ENCODE peak calls at places on chromosome 20, in ten cellular contexts. P, F, A, B, J, W, D, V, Z and S are unnamed samples.
A peak's percentile ranks its signal among the peaks of the same experiment; 100 is the strongest.

GRCh38 chr20:10806539-10806938 is 132.7 kb upstream of the JAG1 start:
- DNase-seq in P (no peak), D (peak; percentile 34), B (no peak), W (no peak), J (no peak), F (peak; percentile 43), A (no peak), V (no peak), Z (peak; percentile 10), S (no peak)

GRCh38 chr20:43799150-43799711 is 72.4 kb upstream of the GTSF1L start:
- DNase-seq in F (peak; percentile 33), W (no peak), Z (no peak), V (no peak), B (no peak), A (peak; percentile 23), D (no peak), J (no peak), P (no peak), S (no peak)

GRCh38 chr20:19784511-19785172 is 26.6 kb downstream of the RIN2 start:
- DNase-seq in P (no peak), V (peak; percentile 38), W (peak; percentile 71), F (peak; percentile 92), D (peak; percentile 49), B (no peak), J (peak; percentile 60), Z (peak; percentile 41), A (peak; percentile 53), S (peak; percentile 29)

GRCh38 chr20:63538204-63539091 is 1.3 kb upstream of the PTK6 start:
- DNase-seq in J (peak; percentile 81), A (no peak), D (no peak), Z (no peak), B (no peak), P (peak; percentile 82), F (no peak), V (peak; percentile 96), W (peak; percentile 96), S (no peak)

GRCh38 chr20:19806806-19807691 is 49.0 kb downstream of the RIN2 start:
- DNase-seq in J (peak; percentile 40), V (no peak), W (peak; percentile 57), F (peak; percentile 79), D (no peak), B (no peak), P (no peak), Z (no peak), A (no peak), S (no peak)

GRCh38 chr20:58883243-58883691 is 30.8 kb downstream of the GNAS start:
- DNase-seq in F (no peak), V (no peak), A (no peak), W (no peak), D (no peak), Z (no peak), B (no peak), J (no peak), P (no peak), S (no peak)

GRCh38 chr20:8060977-8061376 is 41.4 kb upstream of the TMX4 start:
- DNase-seq in V (no peak), A (no peak), Z (no peak), J (no peak), F (no peak), D (no peak), B (no peak), P (no peak), W (no peak), S (no peak)

GRCh38 chr20:61850926-61851900 is 214.5 kb downstream of the TAF4 start:
- DNase-seq in P (no peak), W (no peak), D (no peak), V (no peak), Z (no peak), A (no peak), J (no peak), F (no peak), B (no peak), S (no peak)

GRCh38 chr20:38840053-38840893 is 34.8 kb downstream of the PPP1R16B start:
- DNase-seq in V (no peak), P (no peak), D (no peak), J (no peak), F (no peak), W (no peak), B (no peak), A (peak; percentile 82), Z (no peak), S (no peak)

GRCh38 chr20:39263076-39263475 is 300.9 kb downstream of the DHX35 start:
- DNase-seq in A (no peak), V (no peak), D (no peak), Z (no peak), F (no peak), W (no peak), J (no peak), B (no peak), P (no peak), S (no peak)

GRCh38 chr20:62665826-62666735 is 23.8 kb downstream of the SLCO4A1 start:
- DNase-seq in B (no peak), A (no peak), F (no peak), W (no peak), D (no peak), J (no peak), P (no peak), V (peak; percentile 37), Z (no peak), S (no peak)

GRCh38 chr20:63543733-63544132 is 3.8 kb downstream of the SRMS start:
- DNase-seq in W (no peak), F (no peak), B (no peak), J (no peak), P (no peak), A (no peak), Z (no peak), V (no peak), D (no peak), S (no peak)

DNA sequence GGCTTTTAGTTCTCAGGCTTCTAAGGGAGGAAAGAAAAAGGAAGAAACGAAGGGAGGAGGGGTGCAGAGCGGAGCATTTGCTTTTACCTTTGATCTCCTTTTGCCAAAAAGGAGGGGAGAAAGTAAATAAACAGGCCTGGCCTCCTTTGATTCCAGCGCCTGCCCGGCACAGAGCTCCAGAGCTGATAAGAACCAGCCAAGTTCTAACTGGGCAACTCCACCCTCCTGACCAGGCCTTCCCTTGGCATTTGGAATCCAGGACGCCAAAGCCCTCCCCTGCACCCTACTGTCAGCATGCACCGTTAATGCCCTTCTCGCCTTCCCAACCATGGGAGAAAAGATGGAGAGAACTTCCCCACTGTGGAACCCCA is 120.8 kb upstream of the PTPN1 start:
- DNase-seq in D (peak; percentile 51), W (peak; percentile 87), J (no peak), B (no peak), P (no peak), Z (no peak), V (peak; percentile 86), A (no peak), F (no peak), S (no peak)
- H3K4me3 ChIP-seq in D (no peak overlapping the region), W (no peak overlapping the region), J (no peak overlapping the region), B (no peak overlapping the region), P (no peak overlapping the region), Z (no peak overlapping the region), V (no peak overlapping the region), A (no peak overlapping the region), F (no peak overlapping the region), S (no peak overlapping the region)

GRCh38 chr20:17742426-17743130 is 42.8 kb downstream of the BANF2 start:
- DNase-seq in J (no peak), A (no peak), F (no peak), B (no peak), Z (no peak), D (no peak), V (no peak), W (no peak), P (no peak), S (no peak)
- TF ChIP-seq CTCF in J (no peak), A (no peak), F (no peak), B (no peak), Z (no peak), D (no peak), V (no peak), W (no peak), P (no peak), S (no peak)

DNA sequence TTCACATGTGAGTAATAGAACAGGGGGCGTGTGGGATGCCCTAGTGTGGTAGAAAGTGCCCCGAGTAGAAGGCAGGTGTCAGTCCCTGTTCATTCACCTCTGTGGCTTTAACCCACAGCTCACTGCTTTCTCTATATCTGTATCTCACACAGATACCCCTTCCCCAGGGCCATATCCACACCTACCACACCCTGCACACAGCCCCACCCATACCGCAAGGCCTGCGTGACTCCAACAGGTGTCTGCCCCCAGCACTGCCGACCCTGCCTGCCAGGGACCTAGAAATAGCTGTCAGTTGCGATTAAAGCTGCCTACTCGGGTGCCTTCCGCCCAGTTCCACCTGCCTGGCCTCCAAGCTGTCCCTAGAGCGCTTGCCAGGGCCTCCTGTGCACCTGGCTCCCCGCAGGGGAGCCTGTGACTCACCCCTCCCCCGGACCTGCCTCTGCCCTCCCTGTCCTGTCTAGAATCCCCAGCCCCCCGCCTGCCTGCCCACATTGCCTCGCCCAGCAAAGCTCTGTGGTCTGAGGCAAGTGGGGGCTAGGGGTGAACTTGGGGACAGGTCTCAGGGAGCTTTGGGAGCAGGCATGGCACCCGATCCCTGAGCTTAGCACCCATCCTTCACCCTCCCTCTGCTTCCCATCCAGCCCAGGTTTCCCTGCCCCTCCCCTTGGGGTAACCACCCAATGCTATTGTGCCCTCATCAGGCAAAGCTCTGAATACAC is 38.3 kb upstream of the ID1 start:
- DNase-seq in V (peak; percentile 63), P (peak; percentile 74), Z (no peak), B (no peak), A (no peak), F (no peak), W (peak; percentile 30), J (no peak), D (no peak), S (no peak)
- H3K4me3 ChIP-seq in V (peak overlapping the region; percentile 9), P (no peak overlapping the region), Z (no peak overlapping the region), B (no peak overlapping the region), A (no peak overlapping the region), F (no peak overlapping the region), W (no peak overlapping the region), J (no peak overlapping the region), D (no peak overlapping the region), S (no peak overlapping the region)

GRCh38 chr20:4230185-4230584 is 214.8 kb upstream of the RNF24 start:
- DNase-seq in A (no peak), D (no peak), Z (no peak), J (no peak), F (no peak), W (no peak), P (no peak), B (no peak), V (no peak), S (no peak)

GRCh38 chr20:4229415-4229814 is 214.1 kb upstream of the RNF24 start:
- DNase-seq in P (no peak), J (no peak), B (no peak), F (no peak), V (no peak), D (no peak), Z (no peak), W (no peak), A (no peak), S (no peak)

GRCh38 chr20:4226330-4227084 is 211.1 kb upstream of the RNF24 start:
- DNase-seq in B (peak; percentile 6), W (no peak), F (no peak), D (no peak), J (no peak), V (no peak), P (no peak), A (no peak), Z (no peak), S (no peak)

GRCh38 chr20:4225778-4226177 is 210.4 kb upstream of the RNF24 start:
- DNase-seq in P (no peak), B (peak; percentile 27), D (no peak), V (no peak), W (peak; percentile 34), A (peak; percentile 28), J (no peak), Z (no peak), F (peak; percentile 97), S (no peak)

GRCh38 chr20:4227085-4227821 is 211.9 kb upstream of the RNF24 start:
- DNase-seq in Z (no peak), A (no peak), B (no peak), D (no peak), W (no peak), V (no peak), P (no peak), F (peak; percentile 47), J (no peak), S (no peak)
- TF ChIP-seq CTCF in Z (no peak), A (no peak), B (no peak), D (no peak), W (no peak), V (no peak), P (no peak), F (peak; percentile 51), J (no peak), S (peak; percentile 68)